ENCODE peak calls at places on chromosomes 16 and 17, in six cellular contexts. L, J, M, D, K and P are unnamed samples.

GRCh38 chr16:82152641-82153094 is 17.4 kb downstream of the MPHOSPH6 start:
- DNase-seq in L (no peak), J (no peak), M (peak; percentile 20), D (no peak), K (peak; percentile 42), P (no peak)

GRCh38 chr16:11152205-11152604 is 103.8 kb downstream of the SOCS1 start:
- DNase-seq in L (no peak), J (no peak), M (no peak), D (no peak), K (peak; percentile 42), P (no peak)

GRCh38 chr16:11748404-11749254 is 6.0 kb upstream of the TXNDC11 start:
- DNase-seq in L (no peak), J (no peak), M (peak; percentile 93), D (no peak), K (no peak), P (no peak)

GRCh38 chr17:80945736-80946135 is 45.9 kb upstream of the CHMP6 start:
- DNase-seq in L (no peak), J (no peak), M (no peak), D (no peak), K (no peak), P (no peak)

GRCh38 chr17:79839363-79840203 is at the start of gene CBX4:
- DNase-seq in L (peak; percentile 87), J (no peak), M (peak; percentile 92), D (peak; percentile 85), K (peak; percentile 96), P (peak; percentile 87)

GRCh38 chr16:9909072-9909471 is 273.2 kb downstream of the GRIN2A start:
- DNase-seq in L (no peak), J (no peak), M (no peak), D (no peak), K (no peak), P (no peak)

GRCh38 chr17:41464682-41465081 is 2.5 kb downstream of the KRT32 start:
- DNase-seq in L (peak; percentile 79), J (no peak), M (no peak), D (no peak), K (no peak), P (peak; percentile 79)

GRCh38 chr16:50562657-50563056 is 14.5 kb downstream of the NKD1 start:
- DNase-seq in L (no peak), J (no peak), M (no peak), D (no peak), K (no peak), P (no peak)

GRCh38 chr17:79702071-79702470 is 28.7 kb upstream of the ENPP7 start:
- DNase-seq in L (no peak), J (no peak), M (no peak), D (no peak), K (no peak), P (no peak)

GRCh38 chr16:84529607-84530006 is 25.1 kb upstream of the MEAK7 start:
- DNase-seq in L (no peak), J (no peak), M (no peak), D (no peak), K (no peak), P (no peak)

GRCh38 chr16:55759983-55760664 is 72.8 kb downstream of the CES1 start:
- DNase-seq in L (no peak), J (no peak), M (peak; percentile 70), D (peak; percentile 62), K (no peak), P (no peak)

GRCh38 chr16:84044108-84044488 is 1.5 kb upstream of the SLC38A8 start:
- DNase-seq in L (peak; percentile 42), J (no peak), M (peak; percentile 73), D (no peak), K (peak; percentile 59), P (peak; percentile 41)

GRCh38 chr16:89658221-89658879 is 714 bp downstream of the SPATA33 start:
- DNase-seq in L (no peak), J (no peak), M (no peak), D (no peak), K (peak; percentile 55), P (no peak)

GRCh38 chr17:29178750-29179231 is 1.4 kb downstream of the MYO18A start:
- DNase-seq in L (peak; percentile 41), J (no peak), M (peak; percentile 29), D (peak; percentile 62), K (no peak), P (no peak)

GRCh38 chr17:29177871-29178749 is 2.1 kb downstream of the MYO18A start:
- DNase-seq in L (peak; percentile 54), J (no peak), M (peak; percentile 92), D (no peak), K (peak; percentile 83), P (no peak)

GRCh38 chr17:29180788-29181160 is 576 bp upstream of the MYO18A start:
- DNase-seq in L (no peak), J (no peak), M (no peak), D (no peak), K (no peak), P (no peak)

GRCh38 chr17:29180051-29180787 is at the start of gene MYO18A:
- DNase-seq in L (peak; percentile 92), J (no peak), M (peak; percentile 45), D (peak; percentile 89), K (peak; percentile 86), P (no peak)

GRCh38 chr17:29179232-29180036 is 764 bp downstream of the MYO18A start:
- DNase-seq in L (peak; percentile 79), J (no peak), M (peak; percentile 89), D (peak; percentile 91), K (peak; percentile 92), P (no peak)
- TF ChIP-seq MAX in L (peak; percentile 52), J (no peak), M (no peak), D (peak; percentile 47), K (peak; percentile 83), P (peak; percentile 73)

GRCh38 chr16:66850115-66850815 is 6.1 kb downstream of the CA7 start:
- DNase-seq in L (no peak), J (no peak), M (no peak), D (no peak), K (no peak), P (no peak)

GRCh38 chr16:66848172-66848571 is 4.0 kb downstream of the CA7 start:
- DNase-seq in L (no peak), J (no peak), M (no peak), D (no peak), K (peak; percentile 14), P (no peak)

GRCh38 chr16:66847533-66848057 is 3.4 kb downstream of the CA7 start:
- DNase-seq in L (no peak), J (no peak), M (no peak), D (no peak), K (peak; percentile 1), P (no peak)

GRCh38 chr16:66849543-66849942 is 5.3 kb downstream of the CA7 start:
- DNase-seq in L (no peak), J (no peak), M (no peak), D (no peak), K (peak; percentile 12), P (no peak)

DNA sequence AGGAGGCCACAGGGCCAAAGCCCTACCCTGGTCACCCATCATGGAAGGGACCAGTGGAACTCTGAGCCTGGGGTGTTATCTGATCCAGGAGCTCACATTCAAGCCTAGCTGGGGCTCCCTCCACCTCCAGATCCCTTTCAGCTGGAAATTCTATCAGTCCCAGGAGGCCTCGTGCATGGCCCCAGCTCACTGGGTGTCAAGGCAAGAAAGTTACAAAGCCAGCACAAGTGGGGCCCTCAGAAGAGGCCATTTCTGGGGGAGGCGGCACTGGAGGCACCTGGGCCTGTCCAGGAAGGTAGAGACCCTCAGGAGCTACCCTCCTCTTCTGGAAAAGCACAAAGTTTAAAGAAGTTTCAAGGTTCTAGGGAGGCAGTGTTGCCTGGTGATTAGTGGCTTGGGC is 4.8 kb downstream of the CA7 start:
- DNase-seq in L (no peak), J (no peak), M (no peak), D (no peak), K (peak; percentile 28), P (no peak)
- TF ChIP-seq CEBPB in L (no peak), J (no peak), M (no peak), D (no peak), K (no peak), P (no peak)

DNA sequence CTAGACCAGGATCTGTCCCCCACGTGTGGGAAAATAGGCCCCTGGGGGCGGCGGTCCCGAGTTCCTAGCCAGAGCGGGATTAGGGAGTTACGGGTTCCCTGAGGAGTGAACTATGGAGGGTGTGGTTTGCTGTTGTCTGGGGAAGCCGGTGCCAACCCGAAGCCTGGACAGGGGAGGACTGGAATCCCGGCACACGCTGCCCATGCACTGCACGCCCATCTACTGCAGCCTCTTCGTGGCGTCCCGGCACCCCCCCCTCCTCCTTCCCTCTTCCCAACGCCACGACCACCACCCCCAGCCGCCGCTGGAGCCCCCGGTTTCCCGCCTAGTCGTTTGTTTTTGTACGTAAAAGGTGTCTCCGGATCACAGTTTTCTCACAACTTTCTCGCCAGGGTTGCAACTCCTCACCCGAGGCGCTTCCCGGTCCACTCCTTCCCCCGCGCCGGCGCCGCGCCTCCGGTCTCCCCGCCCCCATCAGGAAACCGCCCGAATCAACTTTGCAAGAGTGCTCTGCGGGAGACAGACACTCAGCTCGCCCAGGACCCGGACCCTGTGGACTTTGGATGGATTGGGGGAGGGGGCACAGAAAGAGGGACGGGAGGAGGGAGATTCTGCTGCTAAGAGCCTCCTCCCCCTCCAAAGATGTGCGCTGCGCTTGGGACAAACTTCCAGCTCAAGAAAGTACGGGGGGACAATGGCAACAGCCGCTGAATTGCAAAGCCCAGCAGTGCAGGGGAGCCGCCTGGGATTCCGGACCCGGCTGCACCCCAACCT is 1.4 kb upstream of the LHX1 start:
- DNase-seq in L (peak; percentile 80), J (no peak), M (no peak), D (peak; percentile 83), K (no peak), P (no peak)
- TF ChIP-seq MAX in L (peak; percentile 32), J (no peak), M (no peak), D (no peak), K (no peak), P (no peak)

GRCh38 chr16:66857437-66857836 is 13.2 kb downstream of the CA7 start:
- DNase-seq in L (no peak), J (no peak), M (no peak), D (no peak), K (peak; percentile 3), P (no peak)

GRCh38 chr16:66858740-66859396 is 14.7 kb downstream of the CA7 start:
- DNase-seq in L (peak; percentile 47), J (no peak), M (no peak), D (no peak), K (peak; percentile 8), P (peak; percentile 63)

GRCh38 chr16:66862023-66862520 is 17.9 kb downstream of the CA7 start:
- DNase-seq in L (no peak), J (no peak), M (no peak), D (no peak), K (no peak), P (no peak)

GRCh38 chr16:66856801-66857200 is 12.6 kb downstream of the CA7 start:
- DNase-seq in L (no peak), J (no peak), M (no peak), D (no peak), K (peak; percentile 3), P (no peak)

DNA sequence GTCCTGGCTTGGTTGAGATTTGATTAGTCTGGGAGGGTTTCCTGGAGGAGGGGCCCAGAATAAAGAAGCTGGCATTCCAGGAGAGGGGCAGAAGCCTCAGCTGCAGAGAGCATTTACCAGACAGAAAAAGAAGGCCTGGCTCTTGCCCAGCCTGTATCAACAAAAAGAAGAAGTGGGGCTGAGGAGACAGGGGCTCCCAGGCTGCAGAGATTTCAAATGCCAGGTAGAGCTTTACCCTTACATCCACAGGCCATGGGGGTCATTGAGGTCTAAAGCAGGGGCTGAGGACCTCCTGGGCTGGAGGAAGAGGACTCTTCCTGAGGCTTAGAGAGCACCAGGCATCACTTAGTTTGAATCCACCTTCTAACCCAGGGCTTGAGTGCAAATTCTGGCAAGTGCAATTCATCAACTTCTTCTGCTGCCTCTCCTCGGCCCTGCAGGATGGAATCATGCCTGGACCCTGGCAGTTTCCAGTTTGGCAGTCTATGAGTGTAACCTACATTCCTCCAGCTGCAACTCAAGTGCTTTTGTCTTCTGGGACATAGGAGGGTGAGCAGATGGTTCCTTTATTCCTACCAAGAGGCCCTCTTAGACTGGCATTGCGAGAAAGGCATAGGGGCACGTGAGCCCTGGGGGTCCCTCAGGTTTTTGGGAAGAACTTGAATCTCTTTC is 15.3 kb downstream of the CA7 start:
- DNase-seq in L (no peak), J (no peak), M (no peak), D (no peak), K (no peak), P (no peak)
- TF ChIP-seq CEBPB in L (no peak), J (no peak), M (no peak), D (no peak), K (no peak), P (no peak)